ENCODE peak calls at places on chromosomes 12 and 14, in nine cellular contexts. O is naive thymus-derived CD8-positive, alpha-beta T cell; Z is T-helper 22 cell; P is activated CD4-positive, alpha-beta T cell treated with anti-CD3 and anti-CD28 coated beads, Interleukin-2, amount 50 U/mL, for 1 hour; C is heart right ventricle; X is SK-N-DZ; M is T follicular helper cell; B is effector memory CD4-positive, alpha-beta T cell; I is AG08395. L is an unnamed sample.

GRCh38 chr12:50569321-50569720 is 64.5 kb downstream of the DIP2B start:
- DNase-seq in X (no peak), M (no peak), B (no peak), P (no peak), I (no peak), Z (no peak), O (no peak), C (peak), L (no peak)

GRCh38 chr14:71967709-71968108 is 35.5 kb downstream of the RGS6 start:
- DNase-seq in B (no peak), I (no peak), O (no peak), P (no peak), X (no peak), Z (no peak), C (no peak), M (no peak), L (no peak)

GRCh38 chr14:100988011-100988410 is 84.5 kb upstream of the RTL1 start:
- DNase-seq in P (no peak), M (no peak), B (no peak), I (no peak), O (no peak), Z (no peak), X (no peak), C (no peak), L (no peak)

GRCh38 chr14:90454041-90455000 is 57.5 kb downstream of the CALM1 start:
- DNase-seq in B (no peak), I (peak), X (peak), M (no peak), C (peak), O (no peak), P (no peak), Z (no peak), L (peak)

GRCh38 chr14:93909429-93910128 is 17.6 kb upstream of the FAM181A start:
- DNase-seq in X (no peak), M (no peak), O (no peak), I (no peak), P (no peak), Z (no peak), C (no peak), B (no peak), L (no peak)

GRCh38 chr14:100375963-100376735 is 53.0 kb downstream of the SLC25A47 start:
- DNase-seq in C (peak), M (peak), B (peak), X (peak), P (peak), O (peak), I (peak), Z (peak), L (peak)

GRCh38 chr12:46356655-46357437 is 15.7 kb downstream of the SLC38A2 start:
- DNase-seq in O (no peak), Z (no peak), X (no peak), P (no peak), I (no peak), B (no peak), M (no peak), C (no peak), L (no peak)

GRCh38 chr14:104135904-104136471 is 2.4 kb upstream of the KIF26A start:
- DNase-seq in O (no peak), P (no peak), C (no peak), I (no peak), Z (no peak), M (no peak), X (no peak), B (no peak), L (no peak)

GRCh38 chr12:1840981-1841425 is 20.6 kb downstream of the LRTM2 start:
- DNase-seq in C (no peak), Z (no peak), P (no peak), M (no peak), O (no peak), I (no peak), X (no peak), B (no peak), L (no peak)

GRCh38 chr12:30978639-30979038 is 52.1 kb downstream of the TSPAN11 start:
- DNase-seq in O (no peak), X (no peak), C (peak), M (no peak), I (no peak), Z (no peak), P (no peak), B (no peak), L (no peak)

GRCh38 chr12:68080577-68080976 is 79.0 kb downstream of the IFNG start:
- DNase-seq in O (peak), B (no peak), X (no peak), Z (no peak), M (no peak), I (no peak), P (no peak), C (no peak), L (peak)

GRCh38 chr14:89509891-89510290 is 92.9 kb upstream of the FOXN3 start:
- DNase-seq in O (no peak), X (no peak), I (peak), B (no peak), M (no peak), Z (no peak), C (no peak), P (no peak), L (no peak)

GRCh38 chr12:85029456-85029855 is 6.6 kb downstream of the TSPAN19 start:
- DNase-seq in P (no peak), I (peak), B (no peak), Z (no peak), O (no peak), M (no peak), X (peak), C (no peak), L (peak)

GRCh38 chr12:49864817-49865090 is 21.8 kb upstream of the BCDIN3D start:
- DNase-seq in B (no peak), C (no peak), Z (no peak), O (no peak), M (no peak), P (no peak), I (no peak), X (no peak), L (no peak)

GRCh38 chr12:1360812-1361211 is 233.6 kb downstream of the FBXL14 start:
- DNase-seq in X (no peak), I (peak), M (no peak), P (no peak), B (no peak), C (no peak), Z (no peak), O (no peak), L (no peak)

GRCh38 chr14:54894995-54895394 is 7.6 kb downstream of the GCH1 start:
- DNase-seq in O (no peak), C (no peak), Z (no peak), B (no peak), P (no peak), M (no peak), I (peak), X (no peak), L (no peak)

GRCh38 chr12:75964150-75964549 is 67.4 kb downstream of the PHLDA1 start:
- DNase-seq in B (no peak), I (no peak), X (no peak), P (no peak), M (no peak), C (no peak), O (no peak), Z (no peak), L (no peak)

GRCh38 chr14:23237772-23238594 is at the start of gene RNF212B:
- DNase-seq in M (peak), B (peak), O (peak), C (peak), I (peak), Z (peak), P (peak), X (peak), L (peak)

GRCh38 chr14:21220874-21221477 is 48.3 kb downstream of the HNRNPC start:
- DNase-seq in P (no peak), C (no peak), B (no peak), M (no peak), X (no peak), I (peak), O (no peak), Z (no peak), L (no peak)

GRCh38 chr12:126784328-126784921 is 1482.5 kb upstream of the TMEM132C start:
- DNase-seq in O (no peak), X (peak), P (peak), Z (no peak), M (no peak), C (peak), B (no peak), I (peak), L (no peak)

L was measured in iPS-NIHi11.